ENCODE peak calls at places on chromosomes 4 and X, in eight cellular contexts. E is retina; A is mucosa of descending colon; D is activated CD4-positive, alpha-beta T cell treated with anti-CD3 and anti-CD28 coated beads, Interleukin-2, amount 10 ng/mL, durations not matched to agents 7 days and 5 days; C is T47D; Z is fibroblast of villous mesenchyme; G is NCI-H2171; P is NCI-H510A. U is an unnamed sample.

GRCh38 chr4:162229670-162230069 is 65.9 kb upstream of the FSTL5 start:
- DNase-seq in G (no peak), Z (no peak), C (no peak), A (no peak), E (no peak), D (no peak), P (no peak), U (no peak)

GRCh38 chrX:53669258-53669657 is 17.3 kb downstream of the HUWE1 start:
- DNase-seq in P (no peak), Z (no peak), C (no peak), E (no peak), A (no peak), D (no peak), G (no peak), U (no peak)

GRCh38 chr4:87981505-87981904 is 6.0 kb downstream of the SPP1 start:
- DNase-seq in P (no peak), C (no peak), Z (no peak), D (no peak), G (no peak), E (no peak), A (no peak), U (no peak)

GRCh38 chr4:132071815-132072214 is 1077.3 kb upstream of the PCDH10 start:
- DNase-seq in G (no peak), E (no peak), P (no peak), D (no peak), A (no peak), Z (no peak), C (no peak), U (no peak)

GRCh38 chrX:107718156-107718621 is 57.4 kb downstream of the TSC22D3 start:
- DNase-seq in Z (peak), C (peak), P (no peak), D (peak), A (peak), G (peak), E (peak), U (peak)

GRCh38 chrX:69124108-69124507 is 41.1 kb downstream of the PJA1 start:
- DNase-seq in P (no peak), E (no peak), Z (no peak), D (no peak), A (no peak), G (no peak), C (no peak), U (no peak)

GRCh38 chr4:143700060-143700419 is 435 bp downstream of the FREM3 start:
- DNase-seq in G (no peak), A (no peak), P (peak), E (no peak), D (no peak), C (no peak), Z (no peak), U (no peak)

GRCh38 chr4:17814140-17814539 is 3.4 kb downstream of the NCAPG start:
- DNase-seq in A (no peak), P (no peak), D (no peak), E (no peak), G (no peak), Z (peak), C (no peak), U (no peak)

GRCh38 chr4:70996014-70996353 is 2.5 kb downstream of the DCK start:
- DNase-seq in E (no peak), C (no peak), Z (no peak), P (no peak), D (peak), G (no peak), A (no peak), U (no peak)

GRCh38 chrX:1658083-1658463 is 43.2 kb downstream of the ASMT start:
- DNase-seq in Z (peak), G (peak), P (peak), C (no peak), D (no peak), A (no peak), E (no peak), U (peak)

GRCh38 chr4:168618577-168619265 is 121.9 kb downstream of the PALLD start:
- DNase-seq in A (no peak), G (no peak), P (no peak), Z (no peak), E (no peak), C (peak), D (no peak), U (no peak)

GRCh38 chrX:129876734-129877395 is 29.1 kb upstream of the UTP14A start:
- DNase-seq in A (no peak), D (no peak), Z (peak), C (peak), G (no peak), P (peak), E (no peak), U (no peak)

GRCh38 chrX:87634361-87634760 is 116.8 kb downstream of the KLHL4 start:
- DNase-seq in G (no peak), D (no peak), C (no peak), Z (no peak), E (no peak), A (no peak), P (no peak), U (no peak)

GRCh38 chrX:128992107-128992971 is 531.0 kb downstream of the SMARCA1 start:
- DNase-seq in G (no peak), A (no peak), Z (no peak), D (no peak), E (no peak), P (no peak), C (no peak), U (no peak)

GRCh38 chrX:154654372-154654771 is 993 bp upstream of the CTAG2 start:
- DNase-seq in P (no peak), A (no peak), Z (no peak), D (no peak), E (no peak), C (no peak), G (no peak), U (no peak)

GRCh38 chrX:112636951-112637541 is 42.7 kb downstream of the LHFPL1 start:
- DNase-seq in A (no peak), C (no peak), E (no peak), P (no peak), D (no peak), Z (peak), G (no peak), U (no peak)

U was measured in NCI-H1694.